ENCODE peak calls at places on chromosome 17, in five cellular contexts. Y, T, K, J and V are unnamed samples.

GRCh38 chr17:44002141-44002848 is 2.1 kb upstream of the NAGS start:
- DNase-seq in Y (no peak), T (no peak), K (no peak), J (no peak), V (peak; percentile 75)

GRCh38 chr17:78255029-78255656 is 23.7 kb downstream of the TMEM235 start:
- DNase-seq in Y (no peak), T (no peak), K (no peak), J (no peak), V (no peak)

GRCh38 chr17:36856169-36856568 is 81.1 kb upstream of the LHX1 start:
- DNase-seq in Y (no peak), T (no peak), K (no peak), J (no peak), V (peak; percentile 58)

GRCh38 chr17:488993-489757 is 136.6 kb upstream of the RPH3AL start:
- DNase-seq in Y (no peak), T (no peak), K (no peak), J (peak; percentile 33), V (no peak)

GRCh38 chr17:60396412-60396811 is 4.5 kb upstream of the USP32 start:
- DNase-seq in Y (no peak), T (no peak), K (no peak), J (no peak), V (no peak)

GRCh38 chr17:65163990-65164495 is 26.9 kb downstream of the RGS9 start:
- DNase-seq in Y (no peak), T (no peak), K (no peak), J (peak; percentile 51), V (peak; percentile 52)

GRCh38 chr17:55770220-55770870 is 19.5 kb downstream of the PCTP start:
- DNase-seq in Y (no peak), T (peak; percentile 16), K (no peak), J (no peak), V (peak; percentile 70)

GRCh38 chr17:49580055-49580721 is 4.5 kb downstream of the NXPH3 start:
- DNase-seq in Y (no peak), T (no peak), K (no peak), J (no peak), V (no peak)

GRCh38 chr17:79483842-79484241 is 127.0 kb downstream of the RBFOX3 start:
- DNase-seq in Y (no peak), T (no peak), K (no peak), J (no peak), V (no peak)

GRCh38 chr17:43816336-43817320 is 16.3 kb downstream of the MPP3 start:
- DNase-seq in Y (no peak), T (no peak), K (no peak), J (no peak), V (no peak)

GRCh38 chr17:75345514-75346167 is 56.4 kb upstream of the SLC25A19 start:
- DNase-seq in Y (no peak), T (no peak), K (no peak), J (peak; percentile 15), V (no peak)

GRCh38 chr17:74274060-74274702 is at the start of gene DNAI2:
- DNase-seq in Y (no peak), T (no peak), K (no peak), J (no peak), V (no peak)

GRCh38 chr17:45973943-45974859 is 24.8 kb upstream of the STH start:
- DNase-seq in Y (no peak), T (no peak), K (no peak), J (no peak), V (no peak)

GRCh38 chr17:79538291-79538690 is 72.6 kb downstream of the RBFOX3 start:
- DNase-seq in Y (no peak), T (no peak), K (no peak), J (no peak), V (no peak)

GRCh38 chr17:44914698-44915271 is 515 bp downstream of the GFAP start:
- DNase-seq in Y (no peak), T (no peak), K (no peak), J (no peak), V (no peak)

GRCh38 chr17:50146927-50147640 is 3.4 kb downstream of the PPP1R9B start:
- DNase-seq in Y (peak; percentile 89), T (no peak), K (no peak), J (no peak), V (no peak)

GRCh38 chr17:80446645-80447405 is 29.6 kb downstream of the NPTX1 start:
- DNase-seq in Y (no peak), T (no peak), K (no peak), J (no peak), V (no peak)

GRCh38 chr17:8857919-8858318 is 9.6 kb downstream of the PIK3R6 start:
- DNase-seq in Y (no peak), T (peak; percentile 36), K (no peak), J (no peak), V (no peak)